ENCODE peak calls at places on chromosomes 4 and X, in ten cellular contexts. G, Z, A, I, X, C, Q, O, E and J are unnamed samples.
A peak's percentile ranks its signal among the peaks of the same experiment; 100 is the strongest.

GRCh38 chrX:103681443-103681842 is 5.1 kb downstream of the MORF4L2 start:
- DNase-seq in C (no peak), E (peak; percentile 42), Z (no peak), I (no peak), A (no peak), X (no peak), G (no peak), O (no peak), Q (no peak), J (no peak)

GRCh38 chrX:39263946-39264483 is 462.8 kb downstream of the MID1IP1 start:
- DNase-seq in C (no peak), G (no peak), Q (no peak), Z (no peak), I (no peak), X (no peak), A (no peak), E (no peak), O (no peak), J (no peak)

GRCh38 chrX:50100188-50100587 is 100.6 kb downstream of the AKAP4 start:
- DNase-seq in X (no peak), A (no peak), Q (no peak), O (no peak), E (peak; percentile 8), C (no peak), G (peak; percentile 1), I (no peak), Z (no peak), J (no peak)

GRCh38 chr4:100311181-100311580 is 120.9 kb upstream of the DDIT4L start:
- DNase-seq in Q (peak; percentile 80), I (no peak), A (no peak), O (no peak), C (no peak), Z (no peak), G (peak; percentile 14), X (no peak), E (no peak), J (no peak)

GRCh38 chr4:165326831-165327210 is 648 bp upstream of the MSMO1 start:
- DNase-seq in O (no peak), A (no peak), G (peak; percentile 50), Z (no peak), C (no peak), X (peak; percentile 15), I (no peak), Q (no peak), E (peak; percentile 54), J (no peak)

GRCh38 chrX:113369056-113369455 is 528.4 kb upstream of the AMOT start:
- DNase-seq in X (no peak), O (no peak), I (no peak), C (no peak), E (no peak), G (no peak), A (no peak), Q (no peak), Z (no peak), J (no peak)

GRCh38 chr4:139633661-139634060 is 32.0 kb upstream of the MGST2 start:
- DNase-seq in G (peak; percentile 56), X (no peak), C (peak; percentile 13), Z (no peak), I (no peak), Q (no peak), A (no peak), O (no peak), E (peak; percentile 55), J (no peak)

GRCh38 chr4:23207059-23207458 is 514.3 kb downstream of the GBA3 start:
- DNase-seq in Z (no peak), I (no peak), C (no peak), O (no peak), G (no peak), E (no peak), Q (no peak), X (no peak), A (no peak), J (no peak)

GRCh38 chr4:125703443-125703842 is 388.7 kb downstream of the FAT4 start:
- DNase-seq in I (no peak), C (no peak), A (no peak), Q (no peak), Z (no peak), O (no peak), G (no peak), E (peak; percentile 62), X (no peak), J (no peak)